ENCODE peak calls at places on chromosomes 16 and 17, in four cellular contexts. One of them, this sample, is unnamed.

GRCh38 chr17:38693700-38694329 is 11.3 kb upstream of the MLLT6 start:
- DNase-seq in aorta: peak; percentile 92
- DNase-seq in tibial artery: peak; percentile 88
- DNase-seq in ovary: peak; percentile 99
- DNase-seq in this sample: peak; percentile 96

GRCh38 chr17:66016231-66016630 is 175.7 kb downstream of the CEP112 start:
- DNase-seq in aorta: no peak
- DNase-seq in tibial artery: no peak
- DNase-seq in ovary: no peak
- DNase-seq in this sample: no peak

GRCh38 chr16:3865241-3865640 is 15.3 kb downstream of the CREBBP start:
- DNase-seq in aorta: no peak
- DNase-seq in tibial artery: no peak
- DNase-seq in ovary: no peak
- DNase-seq in this sample: no peak

GRCh38 chr17:12229315-12229714 is 208.6 kb downstream of the MAP2K4 start:
- DNase-seq in aorta: no peak
- DNase-seq in tibial artery: no peak
- DNase-seq in ovary: no peak
- DNase-seq in this sample: no peak

GRCh38 chr17:8956521-8956920 is 9.0 kb downstream of the PIK3R5 start:
- DNase-seq in aorta: no peak
- DNase-seq in tibial artery: no peak
- DNase-seq in ovary: no peak
- DNase-seq in this sample: no peak

GRCh38 chr17:55705847-55706246 is 16.8 kb downstream of the TMEM100 start:
- DNase-seq in aorta: no peak
- DNase-seq in tibial artery: no peak
- DNase-seq in ovary: no peak
- DNase-seq in this sample: no peak

GRCh38 chr16:84563316-84563715 is 54.6 kb downstream of the COTL1 start:
- DNase-seq in aorta: no peak
- DNase-seq in tibial artery: no peak
- DNase-seq in ovary: no peak
- DNase-seq in this sample: no peak

GRCh38 chr17:60526726-60527125 is 684 bp upstream of the APPBP2 start:
- DNase-seq in aorta: no peak
- DNase-seq in tibial artery: no peak
- DNase-seq in ovary: no peak
- DNase-seq in this sample: no peak

GRCh38 chr16:30184430-30185140 is 1.2 kb downstream of the CORO1A start:
- DNase-seq in aorta: peak; percentile 74
- DNase-seq in tibial artery: peak; percentile 17
- DNase-seq in ovary: peak; percentile 29
- DNase-seq in this sample: peak; percentile 11

GRCh38 chr16:1155353-1156110 is 2.6 kb downstream of the CACNA1H start:
- DNase-seq in aorta: no peak
- DNase-seq in tibial artery: no peak
- DNase-seq in ovary: peak; percentile 74
- DNase-seq in this sample: no peak

GRCh38 chr16:12268602-12269001 is 292.1 kb downstream of the SNX29 start:
- DNase-seq in aorta: no peak
- DNase-seq in tibial artery: no peak
- DNase-seq in ovary: no peak
- DNase-seq in this sample: no peak

GRCh38 chr17:74649909-74650308 is 26.4 kb upstream of the CD300E start:
- DNase-seq in aorta: no peak
- DNase-seq in tibial artery: no peak
- DNase-seq in ovary: no peak
- DNase-seq in this sample: no peak

GRCh38 chr17:40021471-40021961 is 6.3 kb downstream of the CSF3 start:
- DNase-seq in aorta: no peak
- DNase-seq in tibial artery: peak; percentile 46
- DNase-seq in ovary: no peak
- DNase-seq in this sample: no peak

GRCh38 chr17:59124665-59125064 is 18.0 kb upstream of the TRIM37 start:
- DNase-seq in aorta: no peak
- DNase-seq in tibial artery: no peak
- DNase-seq in ovary: no peak
- DNase-seq in this sample: no peak

GRCh38 chr16:138049-138417 is 440 bp downstream of the NPRL3 start:
- DNase-seq in aorta: no peak
- DNase-seq in tibial artery: peak; percentile 24
- DNase-seq in ovary: peak; percentile 66
- DNase-seq in this sample: peak; percentile 12

GRCh38 chr16:24538756-24539294 is 541 bp upstream of the RBBP6 start:
- DNase-seq in aorta: no peak
- DNase-seq in tibial artery: no peak
- DNase-seq in ovary: no peak
- DNase-seq in this sample: no peak

GRCh38 chr16:21088646-21089538 is 61.8 kb downstream of the DNAH3 start:
- DNase-seq in aorta: no peak
- DNase-seq in tibial artery: no peak
- DNase-seq in ovary: no peak
- DNase-seq in this sample: no peak

GRCh38 chr17:17813055-17813724 is 23.6 kb downstream of the SREBF1 start:
- DNase-seq in aorta: no peak
- DNase-seq in tibial artery: no peak
- DNase-seq in ovary: no peak
- DNase-seq in this sample: no peak
- H3K27ac ChIP-seq in aorta: no peak overlapping the region
- H3K27ac ChIP-seq in tibial artery: no peak overlapping the region
- H3K27ac ChIP-seq in ovary: peak overlapping the region; percentile 5
- H3K27ac ChIP-seq in this sample: no peak overlapping the region

DNA sequence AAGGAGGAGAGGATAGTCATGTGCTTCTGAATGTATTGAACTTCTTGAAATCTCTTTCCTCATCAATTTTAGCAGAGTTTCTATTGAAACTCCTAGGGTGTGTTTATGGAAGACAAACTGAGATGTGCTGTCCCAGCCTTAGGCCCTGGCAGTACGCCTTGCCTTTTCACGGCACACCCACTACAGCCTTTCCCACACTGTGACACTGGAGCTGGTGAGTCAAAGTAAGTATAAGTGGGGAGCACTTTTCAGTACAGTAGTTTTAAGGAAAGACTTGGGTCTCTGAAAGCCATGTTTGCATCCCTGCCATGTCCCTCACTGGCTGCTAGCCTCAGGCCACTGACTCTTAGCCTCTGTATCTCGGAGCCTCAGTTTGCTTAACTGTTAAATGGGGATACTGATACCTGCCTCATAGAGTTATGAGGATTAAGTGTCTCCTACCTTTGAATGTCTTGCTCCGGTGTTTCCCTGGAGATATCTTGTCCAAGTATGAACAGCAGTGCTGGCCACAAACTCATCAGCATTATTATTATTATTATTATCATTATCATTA is 144.7 kb upstream of the CRHR1 start:
- DNase-seq in aorta: no peak
- DNase-seq in tibial artery: no peak
- DNase-seq in ovary: no peak
- DNase-seq in this sample: no peak
- H3K27ac ChIP-seq in aorta: no peak overlapping the region
- H3K27ac ChIP-seq in tibial artery: no peak overlapping the region
- H3K27ac ChIP-seq in ovary: no peak overlapping the region
- H3K27ac ChIP-seq in this sample: no peak overlapping the region

DNA sequence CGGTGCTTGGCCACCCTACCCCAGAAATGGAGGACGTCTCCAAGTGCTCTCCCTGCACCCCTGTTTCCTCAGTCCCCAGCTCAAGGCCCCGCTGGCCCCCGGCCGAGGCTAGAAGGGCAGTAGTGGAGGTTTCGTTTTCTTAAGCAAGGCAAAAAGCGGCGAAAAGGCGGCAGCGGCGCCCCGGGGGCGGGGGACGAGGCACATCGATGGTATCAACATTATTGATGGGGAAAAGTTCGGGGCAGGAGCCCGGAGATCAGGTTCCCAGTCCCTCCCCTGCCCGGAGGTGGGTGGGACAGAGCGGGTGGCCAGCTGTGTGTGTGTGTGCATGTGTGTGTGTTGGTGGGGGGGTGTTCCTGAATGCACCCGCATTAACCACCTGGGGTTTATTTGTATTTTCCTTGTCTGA is 4.1 kb upstream of the SALL1 start:
- DNase-seq in aorta: no peak
- DNase-seq in tibial artery: no peak
- DNase-seq in ovary: peak; percentile 30
- DNase-seq in this sample: no peak
- H3K27ac ChIP-seq in aorta: no peak overlapping the region
- H3K27ac ChIP-seq in tibial artery: no peak overlapping the region
- H3K27ac ChIP-seq in ovary: no peak overlapping the region
- H3K27ac ChIP-seq in this sample: no peak overlapping the region

GRCh38 chr17:80758793-80759673 is 214.4 kb downstream of the RPTOR start:
- DNase-seq in aorta: no peak
- DNase-seq in tibial artery: no peak
- DNase-seq in ovary: no peak
- DNase-seq in this sample: no peak
- H3K27ac ChIP-seq in aorta: no peak overlapping the region
- H3K27ac ChIP-seq in tibial artery: no peak overlapping the region
- H3K27ac ChIP-seq in ovary: no peak overlapping the region
- H3K27ac ChIP-seq in this sample: peak overlapping the region; percentile 63

DNA sequence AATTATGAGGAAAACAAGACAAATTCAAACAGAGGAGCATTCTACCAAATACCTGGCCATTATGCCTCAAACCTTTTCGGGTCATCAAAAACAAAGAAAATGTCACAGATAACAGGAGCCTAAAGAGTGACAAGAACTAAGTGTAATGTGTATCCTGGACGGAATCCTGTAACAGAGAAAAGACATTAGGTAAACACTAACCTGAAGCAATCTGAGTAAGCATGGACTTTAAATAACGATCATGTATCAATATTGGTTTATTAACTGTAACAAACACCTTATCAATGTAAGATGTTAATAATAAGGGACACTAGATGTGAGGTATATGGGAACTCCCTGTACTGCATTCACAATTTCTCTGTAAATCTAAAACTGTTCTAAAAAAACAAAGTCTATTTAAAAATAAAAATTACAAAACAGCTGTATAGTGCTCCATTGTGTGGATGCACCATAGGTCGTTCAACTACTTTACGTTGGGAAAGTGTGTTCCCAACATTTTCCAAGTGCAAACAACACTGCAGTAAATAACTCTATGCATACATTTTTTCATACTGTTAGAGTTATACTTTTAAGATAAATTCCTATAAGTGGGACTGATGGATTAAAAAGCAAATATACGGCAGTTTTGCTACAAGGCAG is 14.8 kb downstream of the CMC2 start:
- DNase-seq in aorta: no peak
- DNase-seq in tibial artery: no peak
- DNase-seq in ovary: no peak
- DNase-seq in this sample: no peak
- H3K27ac ChIP-seq in aorta: no peak overlapping the region
- H3K27ac ChIP-seq in tibial artery: no peak overlapping the region
- H3K27ac ChIP-seq in ovary: no peak overlapping the region
- H3K27ac ChIP-seq in this sample: no peak overlapping the region

This sample was measured in heart right ventricle.